ENCODE peak calls at places on chromosomes 12 and 14, in six cellular contexts. H, L, Z, P, B and F are unnamed samples.

GRCh38 chr14:61154606-61155005 is 126.5 kb downstream of the TMEM30B start:
- DNase-seq in B (no peak), P (no peak), Z (no peak), L (no peak), H (no peak), F (no peak)

GRCh38 chr14:104230119-104230885 is 91.9 kb downstream of the KIF26A start:
- DNase-seq in Z (no peak), P (no peak), L (no peak), B (no peak), H (no peak), F (no peak)

GRCh38 chr12:85550924-85551323 is 270.9 kb downstream of the ALX1 start:
- DNase-seq in H (no peak), Z (no peak), P (no peak), L (no peak), B (no peak), F (no peak)

GRCh38 chr14:93214598-93214997 is 7.5 kb downstream of the UBR7 start:
- DNase-seq in H (no peak), L (no peak), B (no peak), P (no peak), Z (no peak), F (no peak)

GRCh38 chr12:108468149-108468968 is 46.7 kb upstream of the FICD start:
- DNase-seq in H (peak), P (peak), B (no peak), Z (no peak), L (peak), F (peak)

GRCh38 chr14:96038920-96039632 is at the start of gene C14orf132:
- DNase-seq in B (peak), L (peak), P (peak), Z (peak), H (peak), F (peak)

GRCh38 chr14:28116716-28117115 is 649.9 kb upstream of the FOXG1 start:
- DNase-seq in L (no peak), B (peak), H (no peak), Z (no peak), P (no peak), F (no peak)

GRCh38 chr12:42663621-42664020 is 74.1 kb upstream of the PRICKLE1 start:
- DNase-seq in L (no peak), Z (no peak), P (no peak), H (no peak), B (no peak), F (no peak)

GRCh38 chr12:131066207-131066885 is 112.6 kb downstream of the ADGRD1 start:
- DNase-seq in B (no peak), P (no peak), Z (no peak), H (no peak), L (no peak), F (no peak)

GRCh38 chr12:79255326-79255725 is 390.8 kb downstream of the SYT1 start:
- DNase-seq in Z (no peak), L (no peak), P (peak), H (no peak), B (no peak), F (no peak)

GRCh38 chr12:93020998-93021597 is 92.0 kb upstream of the EEA1 start:
- DNase-seq in H (no peak), B (no peak), Z (no peak), L (peak), P (no peak), F (no peak)

GRCh38 chr14:100246809-100247428 is 8.0 kb downstream of the YY1 start:
- DNase-seq in B (peak), L (peak), P (peak), H (peak), Z (no peak), F (no peak)

GRCh38 chr12:100332852-100333251 is 24.0 kb upstream of the SLC17A8 start:
- DNase-seq in Z (no peak), B (no peak), H (no peak), P (no peak), L (no peak), F (no peak)

GRCh38 chr12:19954163-19954562 is 414.2 kb upstream of the PDE3A start:
- DNase-seq in P (no peak), L (no peak), Z (no peak), H (no peak), B (no peak), F (no peak)

GRCh38 chr14:54768501-54768900 is 134.1 kb downstream of the GCH1 start:
- DNase-seq in H (no peak), P (no peak), B (no peak), Z (no peak), L (no peak), F (no peak)

GRCh38 chr14:58866386-58866785 is 228.6 kb downstream of the DACT1 start:
- DNase-seq in H (no peak), B (no peak), Z (no peak), L (peak), P (no peak), F (no peak)

GRCh38 chr12:85688837-85689236 is 147.4 kb downstream of the RASSF9 start:
- DNase-seq in Z (no peak), L (peak), P (no peak), H (no peak), B (no peak), F (no peak)

GRCh38 chr12:56581418-56582145 is 48.5 kb downstream of the BAZ2A start:
- DNase-seq in L (no peak), P (peak), H (no peak), B (no peak), Z (no peak), F (no peak)

GRCh38 chr12:45591635-45592034 is 137.9 kb upstream of the ARID2 start:
- DNase-seq in Z (no peak), L (no peak), B (no peak), H (no peak), P (no peak), F (no peak)

GRCh38 chr12:121124402-121125109 is 8.1 kb upstream of the P2RX7 start:
- DNase-seq in L (peak), B (no peak), Z (no peak), H (peak), P (peak), F (no peak)

GRCh38 chr12:59322473-59322872 is 273.4 kb upstream of the SLC16A7 start:
- DNase-seq in P (no peak), H (no peak), Z (no peak), B (no peak), L (no peak), F (no peak)

GRCh38 chr12:105083551-105084105 is 630 bp downstream of the ALDH1L2 start:
- DNase-seq in H (peak), Z (peak), L (peak), B (no peak), P (peak), F (peak)

GRCh38 chr12:45121224-45121623 is 70.3 kb upstream of the DBX2 start:
- DNase-seq in L (no peak), P (no peak), H (no peak), B (no peak), Z (no peak), F (no peak)

GRCh38 chr12:74515849-74516248 is 21.8 kb upstream of the ATXN7L3B start:
- DNase-seq in Z (no peak), P (no peak), B (no peak), L (no peak), H (no peak), F (no peak)

GRCh38 chr14:24941719-24942118 is 108.2 kb downstream of the STXBP6 start:
- DNase-seq in Z (no peak), H (no peak), P (no peak), B (no peak), L (no peak), F (no peak)

GRCh38 chr12:90589966-90590365 is 365.0 kb downstream of the CCER1 start:
- DNase-seq in H (no peak), B (no peak), Z (no peak), P (no peak), L (no peak), F (no peak)

GRCh38 chr14:60214415-60215126 is 34.5 kb upstream of the PPM1A start:
- DNase-seq in H (no peak), B (no peak), Z (no peak), L (no peak), P (no peak), F (no peak)

GRCh38 chr12:76259071-76259470 is 89.1 kb downstream of the BBS10 start:
- DNase-seq in H (no peak), L (peak), Z (no peak), B (no peak), P (no peak), F (no peak)

GRCh38 chr14:86826641-86827040 is 1166.3 kb downstream of the GALC start:
- DNase-seq in L (peak), B (no peak), Z (no peak), H (no peak), P (no peak), F (no peak)

GRCh38 chr14:31886161-31886835 is 190.8 kb upstream of the ARHGAP5 start:
- DNase-seq in L (no peak), P (no peak), B (no peak), H (no peak), Z (no peak), F (no peak)

GRCh38 chr14:53167602-53168328 is 14.6 kb upstream of the DDHD1 start:
- DNase-seq in B (no peak), L (peak), P (no peak), Z (no peak), H (no peak), F (no peak)

GRCh38 chr12:44717612-44718011 is 158.5 kb downstream of the NELL2 start:
- DNase-seq in Z (no peak), B (no peak), P (no peak), H (no peak), L (no peak), F (no peak)

GRCh38 chr12:132151766-132152410 is 7.6 kb downstream of the NOC4L start:
- DNase-seq in Z (no peak), H (no peak), B (no peak), L (no peak), P (no peak), F (peak)

GRCh38 chr14:104515059-104515810 is 64.3 kb upstream of the C14orf180 start:
- DNase-seq in Z (no peak), P (no peak), H (no peak), L (no peak), B (no peak), F (no peak)

GRCh38 chr14:65478596-65478995 is 66.1 kb downstream of the FUT8 start:
- DNase-seq in L (peak), B (no peak), H (no peak), Z (peak), P (peak), F (no peak)

DNA sequence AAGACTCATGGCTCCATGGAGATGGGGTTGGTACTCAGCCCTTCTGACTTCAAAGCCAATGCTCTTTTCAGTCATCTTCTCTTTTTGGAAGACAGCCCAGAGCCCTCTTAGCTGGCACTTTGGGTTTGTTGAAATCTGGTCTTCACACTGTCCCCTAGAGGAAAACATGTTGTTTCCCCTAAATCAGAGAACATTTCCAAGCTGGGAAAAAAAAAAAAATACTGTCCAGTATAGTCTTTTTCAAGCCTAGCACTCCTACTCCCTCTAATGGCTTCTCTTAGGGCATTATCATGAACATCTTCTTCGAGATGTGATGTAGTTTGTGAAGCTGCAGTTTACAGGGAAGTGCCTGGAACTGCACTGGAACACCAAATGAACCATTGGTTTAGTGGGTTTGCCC is 3.0 kb upstream of the ZC3H14 start:
- DNase-seq in L (peak), H (no peak), Z (no peak), B (no peak), P (no peak), F (no peak)
- TF ChIP-seq CTCF in L (peak), H (peak), Z (peak), B (peak), P (peak), F (no peak)

GRCh38 chr12:21984375-21984774 is 43.1 kb upstream of the ABCC9 start:
- DNase-seq in L (no peak), H (no peak), B (no peak), Z (no peak), P (no peak), F (no peak)

GRCh38 chr12:21988619-21989018 is 47.4 kb upstream of the ABCC9 start:
- DNase-seq in Z (no peak), H (no peak), B (no peak), P (no peak), L (no peak), F (no peak)

GRCh38 chr12:21989819-21990412 is 48.7 kb upstream of the ABCC9 start:
- DNase-seq in B (no peak), H (no peak), Z (no peak), L (peak), P (no peak), F (no peak)

GRCh38 chr12:21985155-21985554 is 43.9 kb upstream of the ABCC9 start:
- DNase-seq in L (no peak), Z (no peak), B (no peak), H (no peak), P (no peak), F (no peak)

DNA sequence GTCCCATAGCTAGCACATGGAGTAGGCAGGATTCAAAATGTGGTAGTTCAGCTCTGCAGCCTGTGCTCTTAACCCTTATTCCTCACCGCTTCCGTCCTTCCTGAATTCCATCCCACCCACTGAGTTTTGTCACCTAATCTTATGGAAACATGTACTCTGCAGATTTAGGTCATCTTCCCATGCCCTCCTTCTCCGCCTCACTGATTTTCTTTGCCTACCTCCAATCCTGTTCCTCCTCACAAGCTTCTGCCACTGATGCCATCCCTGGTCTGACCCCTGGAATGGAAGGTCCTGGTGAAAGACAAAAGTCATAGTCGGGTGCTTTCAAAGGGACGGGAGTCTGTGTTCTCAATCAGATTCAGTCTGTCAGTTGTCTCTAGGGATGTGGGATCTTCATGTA is 46.6 kb upstream of the ABCC9 start:
- DNase-seq in L (no peak), P (no peak), H (no peak), B (no peak), Z (no peak), F (peak)
- TF ChIP-seq CTCF in L (no peak), P (no peak), H (no peak), B (no peak), Z (no peak), F (no peak)

GRCh38 chr12:24711056-24711455 is 237.8 kb downstream of the BCAT1 start:
- DNase-seq in B (no peak), H (no peak), Z (no peak), P (no peak), L (no peak), F (no peak)

GRCh38 chr12:24718641-24719040 is 230.3 kb downstream of the BCAT1 start:
- DNase-seq in P (no peak), L (no peak), B (no peak), Z (no peak), H (no peak), F (no peak)

GRCh38 chr12:24711609-24712008 is 237.3 kb downstream of the BCAT1 start:
- DNase-seq in P (no peak), H (no peak), L (no peak), Z (no peak), B (no peak), F (no peak)

GRCh38 chr12:24709201-24709600 is 239.7 kb downstream of the BCAT1 start:
- DNase-seq in B (no peak), Z (no peak), P (peak), H (no peak), L (peak), F (no peak)

GRCh38 chr12:24714237-24714636 is 234.7 kb downstream of the BCAT1 start:
- DNase-seq in H (no peak), L (no peak), B (no peak), Z (no peak), P (no peak), F (no peak)
- TF ChIP-seq CTCF in H (no peak), L (no peak), B (no peak), Z (no peak), P (no peak), F (no peak)

GRCh38 chr14:101889898-101890297 is 74.5 kb upstream of the DYNC1H1 start:
- DNase-seq in H (no peak), B (no peak), Z (no peak), L (peak), P (no peak), F (no peak)
- TF ChIP-seq CTCF in H (no peak), B (no peak), Z (no peak), L (no peak), P (no peak), F (no peak)

DNA sequence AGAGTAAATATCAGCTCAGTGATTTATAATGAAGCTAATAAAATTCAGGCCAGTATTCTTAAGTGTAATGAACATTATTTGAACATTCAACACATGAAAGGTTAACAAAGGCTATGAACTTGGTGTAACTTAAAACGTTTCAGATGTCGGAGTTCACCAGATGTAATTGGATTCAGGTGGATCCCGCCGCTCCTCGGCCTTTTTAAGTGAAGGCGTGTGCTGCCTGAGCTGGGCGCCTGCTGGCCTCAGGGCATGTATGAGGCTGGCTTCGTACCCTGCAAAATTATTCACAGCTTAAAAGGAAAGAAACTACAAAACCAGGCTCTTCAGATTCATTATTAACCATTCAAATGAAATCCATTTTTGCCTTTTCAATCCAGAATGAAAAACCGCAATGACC is 69.9 kb downstream of the WIF1 start:
- DNase-seq in P (no peak), H (no peak), L (no peak), B (no peak), Z (no peak), F (peak)
- TF ChIP-seq CTCF in P (no peak), H (no peak), L (no peak), B (no peak), Z (no peak), F (no peak)

GRCh38 chr12:48447755-48448154 is 24.6 kb upstream of the ANP32D start:
- DNase-seq in H (no peak), L (no peak), B (no peak), Z (no peak), P (no peak), F (no peak)
- TF ChIP-seq CTCF in H (no peak), L (no peak), B (no peak), Z (no peak), P (no peak), F (no peak)

GRCh38 chr12:7439579-7440505 is 4.1 kb downstream of the CD163L1 start:
- DNase-seq in B (no peak), Z (no peak), L (peak), P (no peak), H (peak), F (peak)
- TF ChIP-seq CTCF in B (no peak), Z (no peak), L (no peak), P (no peak), H (peak), F (no peak)

GRCh38 chr12:47947273-47947672 is 16.1 kb upstream of the TMEM106C start:
- DNase-seq in L (peak), P (no peak), Z (no peak), B (no peak), H (no peak), F (no peak)

GRCh38 chr12:47946413-47947107 is 16.8 kb upstream of the TMEM106C start:
- DNase-seq in Z (no peak), H (no peak), L (no peak), B (no peak), P (peak), F (no peak)

GRCh38 chr12:47950856-47951468 is 12.4 kb upstream of the TMEM106C start:
- DNase-seq in Z (no peak), P (peak), H (no peak), L (no peak), B (no peak), F (no peak)

GRCh38 chr12:47945341-47945728 is 18.1 kb upstream of the TMEM106C start:
- DNase-seq in H (no peak), B (no peak), L (no peak), P (peak), Z (no peak), F (no peak)

GRCh38 chr12:47949441-47950341 is 13.7 kb upstream of the TMEM106C start:
- DNase-seq in B (peak), Z (peak), P (peak), H (peak), L (peak), F (peak)
- TF ChIP-seq CTCF in B (peak), Z (peak), P (peak), H (peak), L (peak), F (peak)